ENCODE peak calls at places on chromosomes 11 and 22, in seven cellular contexts. X is stomach; F is CD8-positive, alpha-beta T cell; N is HFF-Myc; H is AG09309; J is retinal pigment epithelial cell; W is fibroblast of lung. U is an unnamed sample.

GRCh38 chr22:28799834-28800307 is 498 bp downstream of the XBP1 start:
- DNase-seq in X (peak; percentile 72), N (no peak), W (peak; percentile 65), F (peak; percentile 33), H (peak; percentile 17), J (peak; percentile 13), U (peak; percentile 1)

GRCh38 chr11:31813242-31813960 is 2.3 kb upstream of the PAX6 start:
- DNase-seq in N (no peak), H (no peak), X (no peak), J (no peak), W (no peak), F (no peak), U (no peak)

GRCh38 chr11:30131535-30131934 is 99.3 kb upstream of the FSHB start:
- DNase-seq in X (no peak), J (no peak), H (no peak), N (no peak), F (no peak), W (no peak), U (no peak)

GRCh38 chr11:72779495-72780128 is 14.2 kb downstream of the STARD10 start:
- DNase-seq in N (no peak), X (no peak), W (no peak), F (no peak), H (no peak), J (no peak), U (no peak)

GRCh38 chr22:19665784-19666662 is 48.3 kb upstream of the SEPTIN5 start:
- DNase-seq in X (no peak), J (no peak), W (no peak), H (no peak), N (no peak), F (no peak), U (no peak)

GRCh38 chr22:30038219-30038618 is 42.0 kb upstream of the HORMAD2 start:
- DNase-seq in F (no peak), N (peak; percentile 22), X (peak; percentile 64), J (no peak), W (peak; percentile 76), H (no peak), U (no peak)

GRCh38 chr11:72984448-72985077 is 157.6 kb downstream of the FCHSD2 start:
- DNase-seq in W (no peak), H (no peak), N (no peak), F (no peak), J (no peak), X (no peak), U (no peak)

GRCh38 chr11:131025020-131025419 is 108.7 kb upstream of the SNX19 start:
- DNase-seq in F (no peak), H (peak; percentile 45), X (no peak), N (peak; percentile 42), W (peak; percentile 68), J (no peak), U (no peak)

GRCh38 chr11:2218234-2218633 is 46.6 kb upstream of the TH start:
- DNase-seq in H (no peak), W (no peak), N (no peak), F (no peak), J (no peak), X (no peak), U (no peak)

GRCh38 chr11:123357990-123358827 is 71.9 kb upstream of the GRAMD1B start:
- DNase-seq in H (peak; percentile 14), F (no peak), N (no peak), W (peak; percentile 0), J (no peak), X (no peak), U (no peak)

GRCh38 chr11:34052608-34053160 is 1.2 kb downstream of the CAPRIN1 start:
- DNase-seq in X (peak; percentile 29), N (no peak), H (no peak), J (no peak), F (no peak), W (no peak), U (no peak)

GRCh38 chr22:45896153-45896951 is 80.6 kb downstream of the WNT7B start:
- DNase-seq in N (no peak), F (no peak), J (no peak), W (no peak), X (no peak), H (no peak), U (no peak)

GRCh38 chr22:23550049-23550650 is 29.9 kb downstream of the IGLL1 start:
- DNase-seq in N (no peak), J (no peak), W (no peak), X (no peak), F (no peak), H (no peak), U (no peak)

GRCh38 chr11:46616551-46617450 is at the start of gene HARBI1:
- DNase-seq in J (peak; percentile 72), W (peak; percentile 89), F (peak; percentile 92), N (peak; percentile 40), H (peak; percentile 39), X (peak; percentile 93), U (peak; percentile 21)

GRCh38 chr11:85668157-85668556 is 3.2 kb upstream of the CREBZF start:
- DNase-seq in N (no peak), W (no peak), X (no peak), J (no peak), F (no peak), H (no peak), U (no peak)

GRCh38 chr11:85664561-85665481 is at the start of gene CREBZF:
- DNase-seq in N (peak; percentile 79), X (peak; percentile 94), W (peak; percentile 97), H (peak; percentile 76), F (peak; percentile 94), J (peak; percentile 75), U (peak; percentile 55)

GRCh38 chr11:85663781-85664560 is 958 bp downstream of the CREBZF start:
- DNase-seq in H (no peak), X (peak; percentile 88), W (peak; percentile 60), N (no peak), F (peak; percentile 90), J (no peak), U (no peak)

GRCh38 chr11:85666687-85667086 is 1.8 kb upstream of the CREBZF start:
- DNase-seq in N (no peak), H (no peak), X (no peak), W (no peak), J (no peak), F (no peak), U (no peak)

GRCh38 chr11:85665756-85666155 is 827 bp upstream of the CREBZF start:
- DNase-seq in J (no peak), H (no peak), F (no peak), X (no peak), W (no peak), N (no peak), U (no peak)
- H3K4me3 ChIP-seq in J (no peak overlapping the region), H (no peak overlapping the region), F (peak overlapping the region; percentile 94), X (no peak overlapping the region), W (no peak overlapping the region), N (no peak overlapping the region), U (no peak overlapping the region)

GRCh38 chr22:47269689-47270088 is 507.2 kb downstream of the TBC1D22A start:
- DNase-seq in H (no peak), X (no peak), N (no peak), J (no peak), W (no peak), F (no peak), U (no peak)
- H3K4me3 ChIP-seq in H (no peak overlapping the region), X (no peak overlapping the region), N (no peak overlapping the region), J (no peak overlapping the region), W (no peak overlapping the region), F (no peak overlapping the region), U (no peak overlapping the region)

GRCh38 chr11:76740772-76741171 is 42.4 kb upstream of the TSKU start:
- DNase-seq in N (no peak), H (no peak), X (no peak), F (no peak), W (no peak), J (no peak), U (no peak)
- H3K4me3 ChIP-seq in N (no peak overlapping the region), H (no peak overlapping the region), X (no peak overlapping the region), F (no peak overlapping the region), W (no peak overlapping the region), J (no peak overlapping the region), U (no peak overlapping the region)

DNA sequence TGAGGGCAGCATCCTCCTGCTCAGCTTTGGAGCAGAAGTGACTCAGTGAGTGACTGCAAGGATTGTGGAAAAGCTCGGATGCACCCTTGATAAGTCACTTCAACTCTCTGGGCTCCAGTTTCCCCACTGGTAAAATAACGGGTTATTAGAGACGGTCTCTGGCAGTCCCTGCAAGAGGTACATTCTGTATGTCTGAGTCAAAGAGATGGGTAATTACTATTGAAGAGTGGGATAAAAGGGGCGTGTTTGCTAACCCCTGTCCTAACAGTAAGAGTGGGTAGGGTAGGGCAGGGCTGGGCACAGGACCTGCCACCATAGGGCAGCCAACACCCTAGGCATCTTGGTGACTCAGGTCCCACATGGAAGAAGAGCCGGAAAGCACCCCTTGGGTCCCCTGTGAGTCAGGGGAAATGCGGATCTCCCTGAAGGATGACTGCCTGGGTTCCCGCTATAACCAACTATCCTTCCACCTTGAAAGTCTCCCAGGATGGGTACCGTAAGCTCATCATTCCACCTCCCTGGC is 7.3 kb upstream of the AHNAK start:
- DNase-seq in N (no peak), W (peak; percentile 79), F (no peak), X (no peak), H (peak; percentile 52), J (no peak), U (peak; percentile 61)
- H3K4me3 ChIP-seq in N (peak overlapping the region; percentile 38), W (peak overlapping the region; percentile 14), F (no peak overlapping the region), X (no peak overlapping the region), H (peak overlapping the region; percentile 20), J (peak overlapping the region; percentile 26), U (peak overlapping the region; percentile 28)

DNA sequence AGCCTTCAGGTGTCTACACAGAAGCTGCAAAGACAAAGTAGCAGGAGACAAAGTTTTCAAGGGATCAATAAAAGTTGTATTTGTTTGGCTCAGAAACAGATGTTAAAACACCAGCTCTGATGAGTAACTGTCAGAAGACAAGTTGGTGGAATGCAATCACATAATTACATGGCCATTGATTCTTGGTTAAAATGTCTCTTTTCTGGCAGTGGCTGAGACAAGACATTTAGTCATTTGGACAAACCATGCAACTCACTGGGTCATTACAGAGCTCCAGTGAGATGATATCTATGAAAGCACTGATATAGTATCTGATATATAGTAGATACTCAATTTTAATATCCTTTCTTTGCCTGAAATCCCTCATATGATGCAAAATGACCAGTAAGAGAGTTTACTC is 95.2 kb downstream of the SLC1A2 start:
- DNase-seq in X (no peak), N (no peak), W (no peak), F (no peak), H (no peak), J (no peak), U (no peak)
- H3K4me3 ChIP-seq in X (no peak overlapping the region), N (no peak overlapping the region), W (no peak overlapping the region), F (no peak overlapping the region), H (no peak overlapping the region), J (no peak overlapping the region), U (no peak overlapping the region)

DNA sequence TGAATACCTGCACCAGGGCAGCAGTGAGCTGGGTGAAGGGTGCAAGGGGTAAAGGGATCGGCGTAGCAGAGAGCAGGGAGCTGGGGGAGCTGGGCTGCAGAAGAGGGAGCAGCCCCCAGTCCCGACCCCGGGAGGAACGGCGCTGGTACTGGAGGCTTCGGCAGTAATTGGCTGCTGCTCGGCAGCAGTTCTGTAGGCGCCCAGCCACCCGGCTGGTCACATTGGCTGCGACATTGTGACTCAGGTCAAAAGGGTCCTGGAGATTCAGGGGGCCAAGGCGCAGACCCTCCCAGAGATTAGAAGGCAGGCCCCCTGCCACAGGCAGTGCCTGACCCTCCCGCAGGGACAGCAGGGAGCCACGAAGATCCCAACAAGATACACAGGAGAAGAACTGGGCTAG is 2.1 kb upstream of the EEF1G start:
- DNase-seq in F (no peak), J (no peak), X (no peak), N (no peak), W (no peak), H (no peak), U (no peak)
- H3K4me3 ChIP-seq in F (no peak overlapping the region), J (no peak overlapping the region), X (no peak overlapping the region), N (peak overlapping the region; percentile 100), W (no peak overlapping the region), H (peak overlapping the region; percentile 74), U (no peak overlapping the region)

GRCh38 chr11:129935723-129936122 is 40.3 kb upstream of the NFRKB start:
- DNase-seq in J (no peak), W (no peak), X (no peak), N (no peak), H (no peak), F (no peak), U (no peak)
- H3K4me3 ChIP-seq in J (no peak overlapping the region), W (no peak overlapping the region), X (no peak overlapping the region), N (no peak overlapping the region), H (no peak overlapping the region), F (no peak overlapping the region), U (no peak overlapping the region)